ENCODE peak calls at places on chromosomes 6 and 20, in eight cellular contexts. One of them, this sample, is unnamed.
A peak's percentile ranks its signal among the peaks of the same experiment; 100 is the strongest.

GRCh38 chr6:14202947-14203346 is 85.4 kb downstream of the CD83 start:
- DNase-seq in lung: no peak
- DNase-seq in fibroblast of lung: no peak
- DNase-seq in CD4-positive, alpha-beta memory T cell: no peak
- DNase-seq in thoracic aorta: no peak
- DNase-seq in colonic mucosa: no peak
- DNase-seq in psoas muscle: no peak
- DNase-seq in adipocyte: no peak
- DNase-seq in this sample: peak; percentile 42

GRCh38 chr20:43691928-43692524 is 25.1 kb downstream of the MYBL2 start:
- DNase-seq in lung: no peak
- DNase-seq in fibroblast of lung: peak; percentile 12
- DNase-seq in CD4-positive, alpha-beta memory T cell: peak; percentile 12
- DNase-seq in thoracic aorta: no peak
- DNase-seq in colonic mucosa: peak; percentile 75
- DNase-seq in psoas muscle: no peak
- DNase-seq in adipocyte: peak; percentile 43
- DNase-seq in this sample: peak; percentile 31

GRCh38 chr20:22717466-22717865 is 133.1 kb upstream of the FOXA2 start:
- DNase-seq in lung: peak; percentile 55
- DNase-seq in fibroblast of lung: no peak
- DNase-seq in CD4-positive, alpha-beta memory T cell: no peak
- DNase-seq in thoracic aorta: no peak
- DNase-seq in colonic mucosa: peak; percentile 73
- DNase-seq in psoas muscle: no peak
- DNase-seq in adipocyte: peak; percentile 46
- DNase-seq in this sample: peak; percentile 55

GRCh38 chr6:13446371-13446770 is 41.0 kb downstream of the GFOD1 start:
- DNase-seq in lung: no peak
- DNase-seq in fibroblast of lung: no peak
- DNase-seq in CD4-positive, alpha-beta memory T cell: no peak
- DNase-seq in thoracic aorta: no peak
- DNase-seq in colonic mucosa: no peak
- DNase-seq in psoas muscle: no peak
- DNase-seq in adipocyte: no peak
- DNase-seq in this sample: no peak

GRCh38 chr6:26349964-26350857 is 14.8 kb upstream of the BTN3A2 start:
- DNase-seq in lung: no peak
- DNase-seq in fibroblast of lung: no peak
- DNase-seq in CD4-positive, alpha-beta memory T cell: no peak
- DNase-seq in thoracic aorta: no peak
- DNase-seq in colonic mucosa: no peak
- DNase-seq in psoas muscle: no peak
- DNase-seq in adipocyte: no peak
- DNase-seq in this sample: no peak

GRCh38 chr6:73047801-73048200 is 177.5 kb downstream of the KHDC1L start:
- DNase-seq in lung: no peak
- DNase-seq in fibroblast of lung: no peak
- DNase-seq in CD4-positive, alpha-beta memory T cell: no peak
- DNase-seq in thoracic aorta: no peak
- DNase-seq in colonic mucosa: no peak
- DNase-seq in psoas muscle: no peak
- DNase-seq in adipocyte: no peak
- DNase-seq in this sample: peak; percentile 66

GRCh38 chr6:56683882-56684281 is 41.2 kb upstream of the DST start:
- DNase-seq in lung: no peak
- DNase-seq in fibroblast of lung: peak; percentile 92
- DNase-seq in CD4-positive, alpha-beta memory T cell: no peak
- DNase-seq in thoracic aorta: peak; percentile 34
- DNase-seq in colonic mucosa: peak; percentile 54
- DNase-seq in psoas muscle: no peak
- DNase-seq in adipocyte: peak; percentile 91
- DNase-seq in this sample: peak; percentile 99

GRCh38 chr20:51159303-51159702 is 136.4 kb upstream of the KCNG1 start:
- DNase-seq in lung: peak; percentile 25
- DNase-seq in fibroblast of lung: no peak
- DNase-seq in CD4-positive, alpha-beta memory T cell: no peak
- DNase-seq in thoracic aorta: no peak
- DNase-seq in colonic mucosa: no peak
- DNase-seq in psoas muscle: no peak
- DNase-seq in adipocyte: no peak
- DNase-seq in this sample: no peak

GRCh38 chr6:168033791-168034190 is 36.3 kb downstream of the KIF25 start:
- DNase-seq in lung: no peak
- DNase-seq in fibroblast of lung: no peak
- DNase-seq in CD4-positive, alpha-beta memory T cell: no peak
- DNase-seq in thoracic aorta: no peak
- DNase-seq in colonic mucosa: no peak
- DNase-seq in psoas muscle: no peak
- DNase-seq in adipocyte: no peak
- DNase-seq in this sample: no peak

GRCh38 chr6:144781836-144782235 is 496.7 kb downstream of the UTRN start:
- DNase-seq in lung: no peak
- DNase-seq in fibroblast of lung: no peak
- DNase-seq in CD4-positive, alpha-beta memory T cell: no peak
- DNase-seq in thoracic aorta: no peak
- DNase-seq in colonic mucosa: no peak
- DNase-seq in psoas muscle: no peak
- DNase-seq in adipocyte: no peak
- DNase-seq in this sample: no peak

GRCh38 chr6:85191656-85192055 is 258.2 kb upstream of the NT5E start:
- DNase-seq in lung: no peak
- DNase-seq in fibroblast of lung: peak; percentile 31
- DNase-seq in CD4-positive, alpha-beta memory T cell: no peak
- DNase-seq in thoracic aorta: no peak
- DNase-seq in colonic mucosa: no peak
- DNase-seq in psoas muscle: no peak
- DNase-seq in adipocyte: no peak
- DNase-seq in this sample: no peak

GRCh38 chr20:59463541-59463940 is 140.8 kb upstream of the PHACTR3 start:
- DNase-seq in lung: no peak
- DNase-seq in fibroblast of lung: no peak
- DNase-seq in CD4-positive, alpha-beta memory T cell: no peak
- DNase-seq in thoracic aorta: no peak
- DNase-seq in colonic mucosa: no peak
- DNase-seq in psoas muscle: no peak
- DNase-seq in adipocyte: no peak
- DNase-seq in this sample: no peak

GRCh38 chr20:2817341-2817726 is 1.2 kb downstream of the TMEM239 start:
- DNase-seq in lung: no peak
- DNase-seq in fibroblast of lung: no peak
- DNase-seq in CD4-positive, alpha-beta memory T cell: no peak
- DNase-seq in thoracic aorta: no peak
- DNase-seq in colonic mucosa: no peak
- DNase-seq in psoas muscle: no peak
- DNase-seq in adipocyte: no peak
- DNase-seq in this sample: no peak

GRCh38 chr6:93784794-93785757 is 365.7 kb upstream of the EPHA7 start:
- DNase-seq in lung: no peak
- DNase-seq in fibroblast of lung: peak; percentile 73
- DNase-seq in CD4-positive, alpha-beta memory T cell: no peak
- DNase-seq in thoracic aorta: no peak
- DNase-seq in colonic mucosa: no peak
- DNase-seq in psoas muscle: no peak
- DNase-seq in adipocyte: peak; percentile 48
- DNase-seq in this sample: no peak

GRCh38 chr20:21534453-21534852 is 20.6 kb upstream of the NKX2-2 start:
- DNase-seq in lung: peak; percentile 54
- DNase-seq in fibroblast of lung: no peak
- DNase-seq in CD4-positive, alpha-beta memory T cell: no peak
- DNase-seq in thoracic aorta: no peak
- DNase-seq in colonic mucosa: no peak
- DNase-seq in psoas muscle: no peak
- DNase-seq in adipocyte: no peak
- DNase-seq in this sample: no peak

GRCh38 chr20:438581-439469 is 23.5 kb downstream of the TBC1D20 start:
- DNase-seq in lung: no peak
- DNase-seq in fibroblast of lung: no peak
- DNase-seq in CD4-positive, alpha-beta memory T cell: peak; percentile 66
- DNase-seq in thoracic aorta: no peak
- DNase-seq in colonic mucosa: no peak
- DNase-seq in psoas muscle: no peak
- DNase-seq in adipocyte: no peak
- DNase-seq in this sample: no peak

GRCh38 chr6:33213166-33213988 is 5.1 kb downstream of the RING1 start:
- DNase-seq in lung: no peak
- DNase-seq in fibroblast of lung: no peak
- DNase-seq in CD4-positive, alpha-beta memory T cell: no peak
- DNase-seq in thoracic aorta: no peak
- DNase-seq in colonic mucosa: no peak
- DNase-seq in psoas muscle: no peak
- DNase-seq in adipocyte: peak; percentile 53
- DNase-seq in this sample: no peak

GRCh38 chr6:33211666-33212422 is 3.5 kb downstream of the RING1 start:
- DNase-seq in lung: no peak
- DNase-seq in fibroblast of lung: no peak
- DNase-seq in CD4-positive, alpha-beta memory T cell: no peak
- DNase-seq in thoracic aorta: no peak
- DNase-seq in colonic mucosa: no peak
- DNase-seq in psoas muscle: no peak
- DNase-seq in adipocyte: no peak
- DNase-seq in this sample: no peak

GRCh38 chr6:33211136-33211535 is 2.8 kb downstream of the RING1 start:
- DNase-seq in lung: no peak
- DNase-seq in fibroblast of lung: no peak
- DNase-seq in CD4-positive, alpha-beta memory T cell: no peak
- DNase-seq in thoracic aorta: no peak
- DNase-seq in colonic mucosa: no peak
- DNase-seq in psoas muscle: no peak
- DNase-seq in adipocyte: no peak
- DNase-seq in this sample: no peak

GRCh38 chr6:33213989-33214335 is 5.7 kb downstream of the RING1 start:
- DNase-seq in lung: no peak
- DNase-seq in fibroblast of lung: no peak
- DNase-seq in CD4-positive, alpha-beta memory T cell: no peak
- DNase-seq in thoracic aorta: no peak
- DNase-seq in colonic mucosa: no peak
- DNase-seq in psoas muscle: no peak
- DNase-seq in adipocyte: no peak
- DNase-seq in this sample: no peak

DNA sequence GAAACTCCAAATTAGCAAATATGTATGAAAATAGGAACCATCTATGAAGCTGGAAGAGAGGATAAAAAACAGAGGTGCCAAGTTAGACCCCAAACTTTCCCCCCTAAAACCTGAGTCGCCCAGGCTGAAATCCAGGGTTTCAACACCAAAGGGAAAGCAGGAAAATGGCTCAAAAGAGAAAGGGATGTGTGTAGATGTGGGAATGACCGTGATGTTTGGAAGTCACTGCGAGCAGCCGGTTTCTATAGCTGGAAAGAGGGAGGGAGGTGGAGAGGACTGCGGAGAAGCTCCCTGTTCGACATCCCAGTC is 4.5 kb downstream of the RING1 start:
- DNase-seq in lung: no peak
- DNase-seq in fibroblast of lung: no peak
- DNase-seq in CD4-positive, alpha-beta memory T cell: no peak
- DNase-seq in thoracic aorta: no peak
- DNase-seq in colonic mucosa: no peak
- DNase-seq in psoas muscle: no peak
- DNase-seq in adipocyte: no peak
- DNase-seq in this sample: no peak
- H3K27me3 ChIP-seq in lung: no peaks in the 10 kb centered on the region
- H3K27me3 ChIP-seq in fibroblast of lung: peaks cover 7% of the 10 kb centered on the region
- H3K27me3 ChIP-seq in CD4-positive, alpha-beta memory T cell: peaks cover 4% of the 10 kb centered on the region
- H3K27me3 ChIP-seq in thoracic aorta: no peaks in the 10 kb centered on the region
- H3K27me3 ChIP-seq in colonic mucosa: no peaks in the 10 kb centered on the region
- H3K27me3 ChIP-seq in psoas muscle: no peaks in the 10 kb centered on the region
- H3K27me3 ChIP-seq in adipocyte: no peaks in the 10 kb centered on the region
- H3K27me3 ChIP-seq in this sample: no peaks in the 10 kb centered on the region

GRCh38 chr6:166999145-166999844 is at the start of gene CEP43:
- DNase-seq in lung: peak; percentile 91
- DNase-seq in fibroblast of lung: peak; percentile 90
- DNase-seq in CD4-positive, alpha-beta memory T cell: peak; percentile 89
- DNase-seq in thoracic aorta: peak; percentile 72
- DNase-seq in colonic mucosa: peak; percentile 93
- DNase-seq in psoas muscle: peak; percentile 97
- DNase-seq in adipocyte: peak; percentile 99
- DNase-seq in this sample: peak; percentile 79

GRCh38 chr6:166998256-166999144 is 697 bp upstream of the CEP43 start:
- DNase-seq in lung: peak; percentile 31
- DNase-seq in fibroblast of lung: no peak
- DNase-seq in CD4-positive, alpha-beta memory T cell: no peak
- DNase-seq in thoracic aorta: no peak
- DNase-seq in colonic mucosa: peak; percentile 38
- DNase-seq in psoas muscle: peak; percentile 55
- DNase-seq in adipocyte: peak; percentile 69
- DNase-seq in this sample: no peak

GRCh38 chr6:166997768-166998255 is 1.4 kb upstream of the CEP43 start:
- DNase-seq in lung: peak; percentile 65
- DNase-seq in fibroblast of lung: peak; percentile 71
- DNase-seq in CD4-positive, alpha-beta memory T cell: peak; percentile 48
- DNase-seq in thoracic aorta: no peak
- DNase-seq in colonic mucosa: peak; percentile 78
- DNase-seq in psoas muscle: peak; percentile 60
- DNase-seq in adipocyte: peak; percentile 77
- DNase-seq in this sample: peak; percentile 84

GRCh38 chr6:166999845-167000253 is 652 bp downstream of the CEP43 start:
- DNase-seq in lung: no peak
- DNase-seq in fibroblast of lung: peak; percentile 5
- DNase-seq in CD4-positive, alpha-beta memory T cell: peak; percentile 5
- DNase-seq in thoracic aorta: no peak
- DNase-seq in colonic mucosa: peak; percentile 63
- DNase-seq in psoas muscle: no peak
- DNase-seq in adipocyte: peak; percentile 59
- DNase-seq in this sample: no peak

GRCh38 chr6:167000759-167001158 is 1.6 kb downstream of the CEP43 start:
- DNase-seq in lung: no peak
- DNase-seq in fibroblast of lung: no peak
- DNase-seq in CD4-positive, alpha-beta memory T cell: no peak
- DNase-seq in thoracic aorta: no peak
- DNase-seq in colonic mucosa: no peak
- DNase-seq in psoas muscle: no peak
- DNase-seq in adipocyte: no peak
- DNase-seq in this sample: no peak
- H3K4me3 ChIP-seq in lung: no peak overlapping the region
- H3K4me3 ChIP-seq in fibroblast of lung: peak overlapping the region; percentile 87
- H3K4me3 ChIP-seq in CD4-positive, alpha-beta memory T cell: peak overlapping the region; percentile 5
- H3K4me3 ChIP-seq in thoracic aorta: no peak overlapping the region
- H3K4me3 ChIP-seq in colonic mucosa: no peak overlapping the region
- H3K4me3 ChIP-seq in psoas muscle: peak overlapping the region; percentile 86
- H3K4me3 ChIP-seq in adipocyte: peak overlapping the region; percentile 83
- H3K4me3 ChIP-seq in this sample: no peak overlapping the region

GRCh38 chr6:115221185-115221584 is 839.5 kb downstream of the FRK start:
- DNase-seq in lung: no peak
- DNase-seq in fibroblast of lung: no peak
- DNase-seq in CD4-positive, alpha-beta memory T cell: no peak
- DNase-seq in thoracic aorta: no peak
- DNase-seq in colonic mucosa: no peak
- DNase-seq in psoas muscle: no peak
- DNase-seq in adipocyte: no peak
- DNase-seq in this sample: no peak
- H3K27me3 ChIP-seq in lung: no peaks in the 10 kb centered on the region
- H3K27me3 ChIP-seq in fibroblast of lung: no peaks in the 10 kb centered on the region
- H3K27me3 ChIP-seq in CD4-positive, alpha-beta memory T cell: no peaks in the 10 kb centered on the region
- H3K27me3 ChIP-seq in thoracic aorta: no peaks in the 10 kb centered on the region
- H3K27me3 ChIP-seq in colonic mucosa: no peaks in the 10 kb centered on the region
- H3K27me3 ChIP-seq in psoas muscle: no peaks in the 10 kb centered on the region
- H3K27me3 ChIP-seq in adipocyte: no peaks in the 10 kb centered on the region
- H3K27me3 ChIP-seq in this sample: no peaks in the 10 kb centered on the region

DNA sequence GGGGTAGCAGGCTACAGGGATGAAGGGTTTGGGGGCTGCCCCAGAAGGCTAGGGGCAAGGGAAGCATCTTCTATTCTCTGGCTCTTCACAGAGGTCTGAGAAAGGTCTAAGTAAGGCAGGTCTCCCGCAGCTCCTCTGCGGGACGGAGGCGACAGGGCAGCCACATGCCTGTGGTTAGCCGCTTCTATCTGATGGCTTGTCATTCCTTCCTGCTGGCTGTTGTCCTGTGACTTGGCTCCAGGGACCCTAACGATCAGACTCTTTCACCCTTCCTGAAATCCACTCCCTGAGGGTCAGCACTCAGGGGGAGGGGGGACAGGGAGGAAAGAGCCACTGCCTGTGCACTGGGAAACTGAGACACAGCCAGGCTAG is 673 bp downstream of the CST7 start:
- DNase-seq in lung: peak; percentile 28
- DNase-seq in fibroblast of lung: no peak
- DNase-seq in CD4-positive, alpha-beta memory T cell: no peak
- DNase-seq in thoracic aorta: no peak
- DNase-seq in colonic mucosa: peak; percentile 14
- DNase-seq in psoas muscle: no peak
- DNase-seq in adipocyte: no peak
- DNase-seq in this sample: no peak
- H3K4me3 ChIP-seq in lung: peak overlapping the region; percentile 0
- H3K4me3 ChIP-seq in fibroblast of lung: no peak overlapping the region
- H3K4me3 ChIP-seq in CD4-positive, alpha-beta memory T cell: no peak overlapping the region
- H3K4me3 ChIP-seq in thoracic aorta: peak overlapping the region; percentile 46
- H3K4me3 ChIP-seq in colonic mucosa: no peak overlapping the region
- H3K4me3 ChIP-seq in psoas muscle: no peak overlapping the region
- H3K4me3 ChIP-seq in adipocyte: no peak overlapping the region
- H3K4me3 ChIP-seq in this sample: no peak overlapping the region